ENCODE peak calls at places on chromosomes 12 and 14, in four cellular contexts. One of them, this sample, is unnamed.

GRCh38 chr12:107668743-107669142 is 16.9 kb upstream of the PWP1 start:
- DNase-seq in smooth muscle cell of the brain vasculature: no peak
- DNase-seq in lung microvascular endothelial cell: no peak
- DNase-seq in cardiac muscle cell: no peak
- DNase-seq in this sample: no peak

GRCh38 chr12:18546399-18546798 is 191.4 kb downstream of the PLCZ1 start:
- DNase-seq in smooth muscle cell of the brain vasculature: no peak
- DNase-seq in lung microvascular endothelial cell: no peak
- DNase-seq in cardiac muscle cell: peak; percentile 13
- DNase-seq in this sample: no peak

GRCh38 chr12:13380297-13380696 is 183.8 kb downstream of the EMP1 start:
- DNase-seq in smooth muscle cell of the brain vasculature: no peak
- DNase-seq in lung microvascular endothelial cell: no peak
- DNase-seq in cardiac muscle cell: no peak
- DNase-seq in this sample: no peak

GRCh38 chr14:50762001-50762930 is 68.7 kb downstream of the NIN start:
- DNase-seq in smooth muscle cell of the brain vasculature: no peak
- DNase-seq in lung microvascular endothelial cell: peak; percentile 29
- DNase-seq in cardiac muscle cell: no peak
- DNase-seq in this sample: no peak

GRCh38 chr12:54048694-54049093 is 4.9 kb upstream of the HOXC4 start:
- DNase-seq in smooth muscle cell of the brain vasculature: no peak
- DNase-seq in lung microvascular endothelial cell: no peak
- DNase-seq in cardiac muscle cell: no peak
- DNase-seq in this sample: no peak

GRCh38 chr12:64412458-64412857 is 8.3 kb downstream of the XPOT start:
- DNase-seq in smooth muscle cell of the brain vasculature: peak; percentile 43
- DNase-seq in lung microvascular endothelial cell: no peak
- DNase-seq in cardiac muscle cell: no peak
- DNase-seq in this sample: no peak

GRCh38 chr14:50001999-50002925 is 109.4 kb downstream of the ARF6 start:
- DNase-seq in smooth muscle cell of the brain vasculature: no peak
- DNase-seq in lung microvascular endothelial cell: no peak
- DNase-seq in cardiac muscle cell: no peak
- DNase-seq in this sample: no peak

GRCh38 chr12:119156401-119156800 is 22.3 kb upstream of the HSPB8 start:
- DNase-seq in smooth muscle cell of the brain vasculature: no peak
- DNase-seq in lung microvascular endothelial cell: no peak
- DNase-seq in cardiac muscle cell: no peak
- DNase-seq in this sample: no peak

GRCh38 chr14:64478634-64479250 is 13.4 kb downstream of the AKAP5 start:
- DNase-seq in smooth muscle cell of the brain vasculature: no peak
- DNase-seq in lung microvascular endothelial cell: peak; percentile 26
- DNase-seq in cardiac muscle cell: no peak
- DNase-seq in this sample: peak; percentile 37

GRCh38 chr12:69397978-69398377 is 38.4 kb downstream of the YEATS4 start:
- DNase-seq in smooth muscle cell of the brain vasculature: no peak
- DNase-seq in lung microvascular endothelial cell: no peak
- DNase-seq in cardiac muscle cell: no peak
- DNase-seq in this sample: peak; percentile 17

GRCh38 chr12:130764073-130764472 is 48.0 kb upstream of the RIMBP2 start:
- DNase-seq in smooth muscle cell of the brain vasculature: no peak
- DNase-seq in lung microvascular endothelial cell: peak; percentile 19
- DNase-seq in cardiac muscle cell: peak; percentile 13
- DNase-seq in this sample: peak; percentile 28

GRCh38 chr12:128267651-128268347 is 829 bp downstream of the TMEM132C start:
- DNase-seq in smooth muscle cell of the brain vasculature: no peak
- DNase-seq in lung microvascular endothelial cell: no peak
- DNase-seq in cardiac muscle cell: peak; percentile 3
- DNase-seq in this sample: no peak

GRCh38 chr14:99513183-99513694 is 32.0 kb downstream of the CCNK start:
- DNase-seq in smooth muscle cell of the brain vasculature: no peak
- DNase-seq in lung microvascular endothelial cell: no peak
- DNase-seq in cardiac muscle cell: no peak
- DNase-seq in this sample: no peak

GRCh38 chr12:69354561-69355187 is 4.9 kb upstream of the YEATS4 start:
- DNase-seq in smooth muscle cell of the brain vasculature: no peak
- DNase-seq in lung microvascular endothelial cell: no peak
- DNase-seq in cardiac muscle cell: no peak
- DNase-seq in this sample: no peak

GRCh38 chr12:88388566-88389269 is 191.6 kb downstream of the KITLG start:
- DNase-seq in smooth muscle cell of the brain vasculature: no peak
- DNase-seq in lung microvascular endothelial cell: peak; percentile 6
- DNase-seq in cardiac muscle cell: no peak
- DNase-seq in this sample: no peak

This sample was measured in A673.